ENCODE peak calls at places on chromosome 11, in five cellular contexts. S, I, V, Z and O are unnamed samples.

GRCh38 chr11:2929511-2929879 is 275 bp upstream of the PHLDA2 start:
- DNase-seq in I (peak; percentile 72), V (no peak), Z (peak; percentile 52), S (peak; percentile 70), O (peak; percentile 84)

GRCh38 chr11:36306888-36307287 is 10.8 kb downstream of the PRR5L start:
- DNase-seq in V (no peak), S (peak; percentile 60), Z (no peak), I (no peak), O (no peak)

GRCh38 chr11:100403817-100404216 is 283.3 kb upstream of the ARHGAP42 start:
- DNase-seq in S (no peak), V (no peak), Z (no peak), I (peak; percentile 89), O (peak; percentile 34)

GRCh38 chr11:2563216-2564007 is 118.6 kb downstream of the KCNQ1 start:
- DNase-seq in Z (no peak), S (no peak), V (no peak), I (no peak), O (no peak)

GRCh38 chr11:91243630-91244029 is 981.0 kb upstream of the FAT3 start:
- DNase-seq in Z (no peak), V (no peak), I (no peak), S (no peak), O (no peak)

GRCh38 chr11:14927146-14927545 is 35.1 kb upstream of the CYP2R1 start:
- DNase-seq in V (no peak), Z (no peak), I (peak; percentile 5), S (peak; percentile 41), O (peak; percentile 38)

GRCh38 chr11:86060544-86060943 is 8.3 kb downstream of the PICALM start:
- DNase-seq in Z (no peak), S (no peak), V (no peak), I (no peak), O (no peak)

GRCh38 chr11:134995746-134996145 is 583.7 kb upstream of the B3GAT1 start:
- DNase-seq in I (no peak), Z (no peak), V (no peak), S (no peak), O (no peak)

GRCh38 chr11:27040302-27041115 is at the start of gene BBOX1:
- DNase-seq in V (no peak), S (no peak), Z (peak; percentile 68), I (no peak), O (peak; percentile 15)

GRCh38 chr11:2459016-2459725 is 14.4 kb downstream of the KCNQ1 start:
- DNase-seq in S (no peak), Z (no peak), V (no peak), I (no peak), O (no peak)

GRCh38 chr11:3093281-3094191 is 36.3 kb upstream of the CARS1 start:
- DNase-seq in I (no peak), Z (no peak), S (no peak), V (no peak), O (no peak)

GRCh38 chr11:36411202-36411640 is 98.9 kb downstream of the TRAF6 start:
- DNase-seq in Z (no peak), S (no peak), I (no peak), V (no peak), O (no peak)

GRCh38 chr11:1783725-1784529 is 20.2 kb upstream of the CTSD start:
- DNase-seq in S (no peak), V (no peak), I (no peak), Z (no peak), O (no peak)

GRCh38 chr11:7004482-7004881 is 15.7 kb downstream of the ZNF214 start:
- DNase-seq in Z (no peak), V (no peak), S (peak; percentile 95), I (peak; percentile 86), O (peak; percentile 47)

GRCh38 chr11:26792956-26793355 is 71.1 kb upstream of the SLC5A12 start:
- DNase-seq in S (peak; percentile 53), I (no peak), Z (no peak), V (no peak), O (no peak)

GRCh38 chr11:128757235-128757711 is 63.4 kb downstream of the FLI1 start:
- DNase-seq in V (peak; percentile 66), I (peak; percentile 48), S (peak; percentile 34), Z (no peak), O (no peak)
- H3K4me3 ChIP-seq in V (no peak overlapping the region), I (no peak overlapping the region), S (no peak overlapping the region), Z (no peak overlapping the region), O (no peak overlapping the region)

GRCh38 chr11:67456068-67456705 is 1.0 kb downstream of the CABP4 start:
- DNase-seq in Z (no peak), V (no peak), I (no peak), S (no peak), O (no peak)
- H3K4me3 ChIP-seq in Z (no peak overlapping the region), V (no peak overlapping the region), I (no peak overlapping the region), S (no peak overlapping the region), O (no peak overlapping the region)

GRCh38 chr11:119356349-119357031 is 10.0 kb upstream of the MFRP start:
- DNase-seq in Z (peak; percentile 75), V (peak; percentile 72), I (peak; percentile 66), S (peak; percentile 73), O (no peak)
- H3K4me3 ChIP-seq in Z (peak overlapping the region; percentile 52), V (peak overlapping the region; percentile 82), I (peak overlapping the region; percentile 46), S (peak overlapping the region; percentile 61), O (no peak overlapping the region)

DNA sequence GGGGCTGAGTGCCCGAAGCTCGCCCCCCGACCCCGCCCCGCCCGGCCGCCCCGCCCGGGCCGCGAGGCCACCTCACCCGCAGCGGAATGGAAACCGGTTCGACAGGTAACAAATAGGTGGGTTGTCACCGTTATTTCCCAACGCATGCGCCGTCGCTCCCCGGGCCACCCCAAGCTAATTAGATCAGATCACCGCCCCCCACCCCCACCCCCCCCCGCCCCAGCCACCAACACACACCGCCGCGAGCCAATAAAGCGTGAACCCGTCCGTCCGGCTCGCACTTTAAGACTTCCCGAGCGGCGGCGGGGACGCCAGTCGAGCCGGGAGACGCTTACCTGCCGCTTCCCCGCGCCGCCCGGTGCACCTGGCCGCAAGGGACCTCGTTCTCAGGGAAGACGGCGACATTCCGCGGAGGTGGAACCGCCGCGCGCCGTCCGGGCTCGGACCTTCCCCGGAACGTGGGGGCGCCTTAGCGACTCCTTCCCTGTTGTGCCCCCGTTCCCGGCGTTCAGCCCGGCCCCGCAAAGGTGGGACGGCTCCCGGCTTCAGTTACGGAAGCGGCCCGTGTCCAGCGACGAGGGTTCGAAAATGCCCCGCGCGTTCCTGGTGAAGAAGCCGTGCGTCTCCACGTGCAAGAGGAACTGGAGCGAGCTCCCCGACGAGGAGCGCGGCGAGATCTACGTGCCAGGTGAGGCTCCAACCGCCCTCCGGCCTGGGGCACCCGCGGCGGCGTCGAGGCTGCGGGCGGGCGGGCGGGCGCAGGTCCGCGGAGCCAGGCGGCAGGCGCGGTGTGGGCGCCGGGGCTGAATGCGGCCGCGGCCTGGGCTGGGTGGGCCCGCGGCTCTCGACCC is at the start of gene OVOL1:
- DNase-seq in Z (peak; percentile 67), V (no peak), I (no peak), S (no peak), O (no peak)
- H3K4me3 ChIP-seq in Z (peak within 1 kb of the TSS; percentile 53), V (no peak within 1 kb of the TSS), I (no peak within 1 kb of the TSS), S (no peak within 1 kb of the TSS), O (peak within 1 kb of the TSS; percentile 11)

DNA sequence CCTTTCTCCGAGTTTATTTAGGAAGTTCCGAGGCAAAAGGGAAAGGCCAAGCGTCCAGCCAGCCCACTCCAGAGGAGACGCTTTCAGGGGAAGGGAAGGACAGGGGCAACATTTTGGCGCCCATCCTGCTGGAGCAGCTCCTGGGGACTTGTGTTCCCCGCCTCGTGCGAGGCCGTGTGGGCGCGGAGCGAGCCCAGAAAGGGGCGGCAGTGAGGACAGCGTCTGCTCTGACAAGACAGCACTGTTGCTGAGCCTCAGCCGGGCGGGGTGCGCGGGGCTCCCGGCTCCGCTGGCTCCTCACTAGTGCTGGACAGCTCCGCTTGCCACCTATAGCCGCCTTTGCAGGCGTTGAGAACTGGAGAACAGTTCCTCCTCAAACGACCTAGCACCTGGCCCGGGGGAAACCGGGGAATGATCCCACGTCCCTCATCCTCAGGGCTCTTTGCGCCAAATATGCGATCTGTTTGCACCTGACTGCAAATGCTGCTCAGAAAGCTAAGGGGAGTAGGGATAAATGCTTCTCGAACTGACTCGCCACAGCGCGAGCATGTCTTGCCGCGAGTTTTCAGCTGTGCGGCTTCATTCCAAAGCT is 722 bp upstream of the GUCY1A2 start:
- DNase-seq in I (peak; percentile 61), V (no peak), Z (no peak), S (peak; percentile 67), O (peak; percentile 72)
- H3K4me3 ChIP-seq in I (peak overlapping the region; percentile 21), V (no peak overlapping the region), Z (peak overlapping the region; percentile 44), S (peak overlapping the region; percentile 30), O (peak overlapping the region; percentile 37)

DNA sequence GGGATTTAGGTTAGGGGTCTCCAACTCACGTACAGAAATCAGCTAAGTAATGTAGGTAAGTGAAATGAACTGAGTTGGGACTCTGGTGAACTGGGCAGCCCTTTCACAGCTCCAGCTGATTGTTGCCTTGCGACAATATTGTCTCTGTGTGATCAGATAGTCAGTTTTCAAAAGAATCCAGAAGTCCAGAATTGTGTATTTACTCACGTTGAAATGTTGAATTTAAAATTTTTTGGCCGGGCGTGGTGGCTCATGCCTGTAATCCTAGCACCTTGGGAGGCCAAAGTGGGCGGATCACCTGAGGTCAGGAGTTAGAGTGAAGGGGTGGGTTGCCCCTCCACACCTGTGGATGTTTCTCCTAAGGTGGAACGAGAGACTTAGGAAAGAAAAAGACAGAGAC is 18.8 kb upstream of the WDR74 start:
- DNase-seq in V (no peak), Z (no peak), I (no peak), S (no peak), O (no peak)
- H3K4me3 ChIP-seq in V (no peak overlapping the region), Z (no peak overlapping the region), I (no peak overlapping the region), S (no peak overlapping the region), O (peak overlapping the region; percentile 93)

GRCh38 chr11:64292458-64293254 is 1.6 kb downstream of the KCNK4 start:
- DNase-seq in V (no peak), S (no peak), I (no peak), Z (no peak), O (no peak)

GRCh38 chr11:64289011-64289564 is 2.0 kb upstream of the KCNK4 start:
- DNase-seq in Z (no peak), I (no peak), V (no peak), S (no peak), O (no peak)

GRCh38 chr11:64290894-64291745 is at the start of gene KCNK4:
- DNase-seq in S (no peak), I (no peak), V (no peak), Z (no peak), O (no peak)

GRCh38 chr11:64290352-64290751 is 750 bp upstream of the KCNK4 start:
- DNase-seq in V (no peak), S (no peak), I (no peak), Z (no peak), O (no peak)

DNA sequence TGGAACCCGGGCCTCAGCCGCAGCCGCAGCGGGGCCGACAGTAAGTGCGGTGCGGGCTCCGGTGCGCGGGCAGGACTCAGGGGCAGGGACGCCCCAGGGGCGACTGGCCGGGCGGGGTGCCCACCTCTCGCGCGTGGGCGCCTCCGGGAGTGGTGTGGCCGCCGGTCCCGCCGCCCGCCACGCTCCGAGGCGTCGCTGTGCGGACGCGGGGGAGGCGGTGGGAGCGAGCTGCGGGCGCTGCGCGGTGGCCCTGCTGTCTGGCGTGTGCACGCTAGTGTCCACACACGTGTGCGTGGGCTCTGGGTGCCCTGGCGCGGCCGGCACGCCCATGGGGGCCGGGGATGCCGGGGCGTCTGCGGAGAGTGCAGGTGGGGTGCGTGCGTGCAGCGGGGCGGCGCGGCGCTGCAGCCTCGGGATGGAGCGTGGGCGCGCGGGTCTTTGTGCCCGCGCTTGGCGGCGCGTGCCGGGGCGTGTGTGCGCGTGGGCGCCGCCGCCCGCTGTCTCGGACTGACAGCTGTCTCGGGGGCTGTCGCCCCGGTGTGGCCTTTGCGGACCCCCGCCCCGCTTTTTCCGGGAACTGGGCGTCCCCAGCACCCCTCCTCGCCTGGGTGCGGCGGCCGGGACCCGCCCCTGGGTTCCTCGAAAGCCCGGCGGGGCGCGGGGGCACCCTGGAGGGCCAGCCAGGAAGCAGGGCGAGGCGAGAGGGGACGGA is 800 bp downstream of the KCNK4 start:
- DNase-seq in Z (no peak), V (no peak), I (no peak), S (no peak), O (no peak)
- H3K4me3 ChIP-seq in Z (peak overlapping the region; percentile 50), V (no peak overlapping the region), I (peak overlapping the region; percentile 24), S (no peak overlapping the region), O (no peak overlapping the region)